ENCODE peak calls at places on chromosomes 16 and 17, in ten cellular contexts. W is transverse colon, O is PC-3, X is RWPE2, N is left lung, E is breast epithelium, U is K562, Q is AG04450, M is prostate gland, K is heart left ventricle. D is an unnamed sample.

GRCh38 chr16:49528035-49528434 is 154.4 kb downstream of the C16orf78 start:
- DNase-seq in W (no peak), O (peak; percentile 1), X (no peak), N (no peak), E (no peak), U (no peak), Q (no peak), M (no peak), K (no peak), D (no peak)

GRCh38 chr17:9538626-9539025 is 37.0 kb downstream of the STX8 start:
- DNase-seq in W (no peak), O (no peak), X (no peak), N (no peak), E (no peak), U (no peak), Q (no peak), M (no peak), K (no peak), D (no peak)

GRCh38 chr16:53741546-53741945 is 37.6 kb downstream of the FTO start:
- DNase-seq in W (no peak), O (peak; percentile 3), X (no peak), N (no peak), E (no peak), U (no peak), Q (no peak), M (no peak), K (no peak), D (no peak)

GRCh38 chr16:49463529-49463928 is 89.9 kb downstream of the C16orf78 start:
- DNase-seq in W (peak; percentile 72), O (no peak), X (no peak), N (peak; percentile 26), E (no peak), U (no peak), Q (no peak), M (no peak), K (no peak), D (no peak)

GRCh38 chr16:3058173-3059030 is 7.0 kb upstream of the IL32 start:
- DNase-seq in W (peak; percentile 75), O (peak; percentile 29), X (no peak), N (peak; percentile 65), E (peak; percentile 68), U (peak; percentile 68), Q (no peak), M (peak; percentile 47), K (no peak), D (peak; percentile 77)

GRCh38 chr17:61309857-61310256 is 89.8 kb upstream of the TBX2 start:
- DNase-seq in W (no peak), O (peak; percentile 54), X (no peak), N (no peak), E (no peak), U (no peak), Q (peak; percentile 65), M (no peak), K (no peak), D (no peak)

GRCh38 chr17:80352216-80352895 is 62.6 kb upstream of the ENDOV start:
- DNase-seq in W (no peak), O (no peak), X (no peak), N (no peak), E (peak; percentile 35), U (no peak), Q (no peak), M (no peak), K (no peak), D (no peak)

GRCh38 chr17:42114118-42114517 is 1.6 kb upstream of the DHX58 start:
- DNase-seq in W (no peak), O (no peak), X (no peak), N (no peak), E (no peak), U (no peak), Q (no peak), M (no peak), K (no peak), D (no peak)

GRCh38 chr17:79513805-79514535 is 96.9 kb downstream of the RBFOX3 start:
- DNase-seq in W (no peak), O (no peak), X (no peak), N (no peak), E (no peak), U (peak; percentile 74), Q (no peak), M (no peak), K (no peak), D (no peak)

GRCh38 chr17:37301288-37301687 is 74.5 kb upstream of the C17orf78 start:
- DNase-seq in W (no peak), O (no peak), X (no peak), N (no peak), E (no peak), U (no peak), Q (no peak), M (peak; percentile 17), K (no peak), D (no peak)

GRCh38 chr17:15213381-15214087 is 51.6 kb downstream of the PMP22 start:
- DNase-seq in W (no peak), O (peak; percentile 65), X (no peak), N (no peak), E (no peak), U (no peak), Q (no peak), M (no peak), K (no peak), D (no peak)

GRCh38 chr16:48901712-48902374 is 291.9 kb upstream of the N4BP1 start:
- DNase-seq in W (no peak), O (peak; percentile 50), X (no peak), N (no peak), E (no peak), U (no peak), Q (no peak), M (no peak), K (no peak), D (no peak)

GRCh38 chr16:66434619-66435430 is 7.7 kb downstream of the BEAN1 start:
- DNase-seq in W (no peak), O (no peak), X (peak; percentile 32), N (no peak), E (no peak), U (no peak), Q (no peak), M (no peak), K (no peak), D (no peak)
- TF ChIP-seq CTCF in W (no peak), O (no peak), X (no peak), N (no peak), E (no peak), U (no peak), Q (no peak), M (no peak), K (no peak), D (no peak)

GRCh38 chr17:39339272-39339671 is 62.2 kb downstream of the FBXL20 start:
- DNase-seq in W (no peak), O (no peak), X (no peak), N (no peak), E (no peak), U (no peak), Q (no peak), M (no peak), K (no peak), D (no peak)

GRCh38 chr17:39340731-39341130 is 60.7 kb downstream of the FBXL20 start:
- DNase-seq in W (no peak), O (no peak), X (no peak), N (no peak), E (no peak), U (no peak), Q (no peak), M (no peak), K (no peak), D (no peak)
- H3K4me3 ChIP-seq in W (no peak overlapping the region), O (no peak overlapping the region), X (no peak overlapping the region), N (no peak overlapping the region), E (no peak overlapping the region), U (no peak overlapping the region), Q (no peak overlapping the region), M (no peak overlapping the region), K (no peak overlapping the region), D (no peak overlapping the region)

GRCh38 chr16:69917311-69917710 is 33.8 kb upstream of the CLEC18A start:
- DNase-seq in W (no peak), O (no peak), X (no peak), N (no peak), E (no peak), U (no peak), Q (no peak), M (no peak), K (no peak), D (no peak)

GRCh38 chr16:69921125-69921524 is 30.0 kb upstream of the CLEC18A start:
- DNase-seq in W (no peak), O (no peak), X (no peak), N (no peak), E (no peak), U (no peak), Q (no peak), M (no peak), K (no peak), D (no peak)

GRCh38 chr16:69916445-69916844 is 34.7 kb upstream of the CLEC18A start:
- DNase-seq in W (no peak), O (no peak), X (no peak), N (no peak), E (no peak), U (no peak), Q (no peak), M (no peak), K (no peak), D (no peak)

GRCh38 chr16:69917739-69918138 is 33.4 kb upstream of the CLEC18A start:
- DNase-seq in W (no peak), O (peak; percentile 91), X (no peak), N (peak; percentile 46), E (no peak), U (no peak), Q (peak; percentile 86), M (no peak), K (peak; percentile 54), D (peak; percentile 52)

DNA sequence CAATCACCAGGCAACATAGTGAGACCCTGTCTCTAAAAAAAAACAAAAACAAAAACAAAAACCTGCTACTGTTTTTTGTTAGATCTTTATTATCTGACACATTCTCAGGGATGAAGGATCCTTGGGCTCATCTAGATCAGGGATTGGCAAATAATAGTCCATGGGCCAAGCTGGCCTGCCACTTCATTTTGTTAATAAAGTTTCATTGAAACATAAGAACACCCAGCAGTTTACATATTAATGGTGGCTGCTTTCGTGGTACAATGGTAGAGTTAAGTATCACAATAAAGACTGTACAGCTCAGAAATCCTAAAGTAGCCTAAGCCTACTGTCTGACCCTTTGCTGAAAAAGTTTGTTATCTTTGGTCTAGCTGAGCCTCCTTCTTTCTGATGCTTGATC is 32.9 kb upstream of the CLEC18A start:
- DNase-seq in W (no peak), O (peak; percentile 3), X (no peak), N (no peak), E (no peak), U (no peak), Q (no peak), M (no peak), K (no peak), D (no peak)
- H3K27ac ChIP-seq in W (no peak overlapping the region), O (peak overlapping the region; percentile 68), X (peak overlapping the region; percentile 72), N (peak overlapping the region; percentile 33), E (peak overlapping the region; percentile 76), U (no peak overlapping the region), Q (peak overlapping the region; percentile 96), M (no peak overlapping the region), K (peak overlapping the region; percentile 16), D (peak overlapping the region; percentile 0)

DNA sequence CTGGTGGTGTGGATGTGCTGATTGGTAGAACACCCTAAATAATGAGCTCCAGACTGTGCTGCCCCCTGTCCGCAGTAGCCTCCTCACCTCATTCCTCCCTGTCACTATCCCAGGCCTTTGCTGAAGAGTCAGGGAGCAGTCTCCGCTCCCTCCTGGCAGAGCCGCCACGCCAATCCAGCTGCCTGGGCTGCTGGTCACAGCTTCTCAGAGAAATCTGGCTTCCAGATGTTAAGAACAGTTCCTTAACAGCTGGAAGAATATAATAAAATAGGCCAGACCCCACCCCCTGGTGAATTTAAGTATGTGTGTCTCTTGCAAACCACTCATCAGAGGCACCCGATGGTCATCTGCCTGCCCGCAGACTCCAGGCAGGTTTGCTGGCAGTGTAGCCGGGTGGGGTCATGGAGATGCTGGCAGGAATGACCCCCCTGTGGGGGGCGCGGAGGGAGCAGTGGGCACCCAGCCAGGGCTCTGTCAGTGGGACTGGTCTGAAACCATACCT is 161.0 kb downstream of the CCDC182 start:
- DNase-seq in W (no peak), O (no peak), X (no peak), N (no peak), E (no peak), U (no peak), Q (no peak), M (no peak), K (no peak), D (no peak)
- TF ChIP-seq CTCF in W (no peak), O (no peak), X (no peak), N (no peak), E (no peak), U (no peak), Q (no peak), M (no peak), K (no peak), D (no peak)